ENCODE peak calls at places on chromosomes 3 and 15, in six cellular contexts. One of them, this sample, is unnamed.

GRCh38 chr3:139588450-139588849 is 48.9 kb upstream of the RBP1 start:
- DNase-seq in HCT116: peak
- DNase-seq in GM12878: no peak
- DNase-seq in K562: peak
- DNase-seq in SK-N-SH: peak
- DNase-seq in HepG2: peak
- DNase-seq in this sample: peak

GRCh38 chr3:72903004-72903403 is 15.2 kb downstream of the GXYLT2 start:
- DNase-seq in HCT116: no peak
- DNase-seq in GM12878: no peak
- DNase-seq in K562: no peak
- DNase-seq in SK-N-SH: no peak
- DNase-seq in HepG2: peak
- DNase-seq in this sample: peak

GRCh38 chr3:24605511-24605910 is 110.9 kb upstream of the THRB start:
- DNase-seq in HCT116: no peak
- DNase-seq in GM12878: no peak
- DNase-seq in K562: no peak
- DNase-seq in SK-N-SH: no peak
- DNase-seq in HepG2: no peak
- DNase-seq in this sample: no peak

GRCh38 chr3:11582123-11582968 is 61.4 kb downstream of the VGLL4 start:
- DNase-seq in HCT116: no peak
- DNase-seq in GM12878: no peak
- DNase-seq in K562: no peak
- DNase-seq in SK-N-SH: peak
- DNase-seq in HepG2: no peak
- DNase-seq in this sample: peak

GRCh38 chr3:72260590-72260914 is 475.6 kb upstream of the PROK2 start:
- DNase-seq in HCT116: no peak
- DNase-seq in GM12878: no peak
- DNase-seq in K562: no peak
- DNase-seq in SK-N-SH: no peak
- DNase-seq in HepG2: no peak
- DNase-seq in this sample: no peak

GRCh38 chr3:164465172-164465571 is 613.1 kb downstream of the SI start:
- DNase-seq in HCT116: no peak
- DNase-seq in GM12878: no peak
- DNase-seq in K562: no peak
- DNase-seq in SK-N-SH: no peak
- DNase-seq in HepG2: no peak
- DNase-seq in this sample: no peak

GRCh38 chr15:73683624-73684536 is at the start of gene CD276:
- DNase-seq in HCT116: peak
- DNase-seq in GM12878: no peak
- DNase-seq in K562: peak
- DNase-seq in SK-N-SH: peak
- DNase-seq in HepG2: peak
- DNase-seq in this sample: peak

GRCh38 chr15:59997070-59997701 is 6.9 kb upstream of the FOXB1 start:
- DNase-seq in HCT116: no peak
- DNase-seq in GM12878: no peak
- DNase-seq in K562: peak
- DNase-seq in SK-N-SH: peak
- DNase-seq in HepG2: no peak
- DNase-seq in this sample: no peak

GRCh38 chr15:42725331-42725903 is 11.5 kb downstream of the CDAN1 start:
- DNase-seq in HCT116: no peak
- DNase-seq in GM12878: no peak
- DNase-seq in K562: no peak
- DNase-seq in SK-N-SH: no peak
- DNase-seq in HepG2: no peak
- DNase-seq in this sample: no peak

GRCh38 chr15:42724276-42724675 is 12.7 kb downstream of the CDAN1 start:
- DNase-seq in HCT116: no peak
- DNase-seq in GM12878: no peak
- DNase-seq in K562: no peak
- DNase-seq in SK-N-SH: peak
- DNase-seq in HepG2: no peak
- DNase-seq in this sample: no peak

GRCh38 chr15:42720071-42720470 is 16.9 kb downstream of the CDAN1 start:
- DNase-seq in HCT116: no peak
- DNase-seq in GM12878: no peak
- DNase-seq in K562: no peak
- DNase-seq in SK-N-SH: no peak
- DNase-seq in HepG2: no peak
- DNase-seq in this sample: no peak

GRCh38 chr15:42721016-42721415 is 15.9 kb downstream of the CDAN1 start:
- DNase-seq in HCT116: no peak
- DNase-seq in GM12878: no peak
- DNase-seq in K562: no peak
- DNase-seq in SK-N-SH: peak
- DNase-seq in HepG2: no peak
- DNase-seq in this sample: no peak

DNA sequence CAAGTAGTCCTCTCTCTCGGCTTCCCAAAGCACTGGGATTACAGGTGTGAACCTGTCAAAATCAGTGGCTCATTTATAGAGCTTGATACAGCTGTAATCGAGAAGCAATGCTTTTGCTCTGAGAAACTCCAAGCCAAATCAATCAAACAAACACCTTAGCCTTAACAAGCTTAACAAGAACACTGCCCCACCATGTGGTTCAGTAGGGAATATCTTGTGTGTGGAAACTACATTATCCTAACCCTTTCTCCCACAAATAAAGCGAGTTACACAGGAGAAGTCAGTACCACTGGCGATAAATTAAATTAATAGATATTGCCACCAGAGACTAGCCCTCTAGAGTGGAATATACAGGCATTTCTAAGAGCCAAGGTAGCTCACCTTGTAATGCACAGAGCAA is 13.9 kb downstream of the CDAN1 start:
- DNase-seq in HCT116: no peak
- DNase-seq in GM12878: no peak
- DNase-seq in K562: no peak
- DNase-seq in SK-N-SH: peak
- DNase-seq in HepG2: peak
- DNase-seq in this sample: no peak
- TF ChIP-seq JUND in HCT116: no peak
- TF ChIP-seq JUND in GM12878: no peak
- TF ChIP-seq JUND in K562: no peak
- TF ChIP-seq JUND in SK-N-SH: no peak
- TF ChIP-seq JUND in HepG2: no peak
- TF ChIP-seq JUND in this sample: no peak

DNA sequence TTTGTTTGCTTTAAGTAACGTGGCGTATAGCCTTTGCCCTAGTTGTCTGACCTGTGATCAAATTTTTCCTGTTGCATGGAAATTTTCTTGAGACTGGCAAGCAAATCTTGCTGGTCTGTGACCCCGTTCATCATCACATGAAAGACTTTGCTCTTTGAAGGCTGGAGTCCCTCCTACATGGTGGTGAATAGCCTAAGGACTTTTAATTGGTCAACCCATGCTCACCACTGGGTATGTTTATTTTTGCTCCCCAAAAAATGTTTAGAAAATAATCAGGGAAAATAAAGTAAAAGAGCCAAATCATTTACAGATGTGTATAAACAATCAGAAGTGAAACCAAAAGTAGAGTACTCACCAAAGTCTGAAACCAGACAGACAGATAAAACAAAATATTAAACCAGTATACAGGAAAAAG is 1075.3 kb upstream of the ALCAM start:
- DNase-seq in HCT116: no peak
- DNase-seq in GM12878: no peak
- DNase-seq in K562: no peak
- DNase-seq in SK-N-SH: no peak
- DNase-seq in HepG2: no peak
- DNase-seq in this sample: no peak
- TF ChIP-seq JUND in HCT116: no peak
- TF ChIP-seq JUND in GM12878: no peak
- TF ChIP-seq JUND in K562: no peak
- TF ChIP-seq JUND in SK-N-SH: no peak
- TF ChIP-seq JUND in HepG2: no peak
- TF ChIP-seq JUND in this sample: no peak

GRCh38 chr15:78695849-78696248 is 54.8 kb upstream of the CHRNB4 start:
- DNase-seq in HCT116: no peak
- DNase-seq in GM12878: no peak
- DNase-seq in K562: peak
- DNase-seq in SK-N-SH: no peak
- DNase-seq in HepG2: no peak
- DNase-seq in this sample: no peak
- TF ChIP-seq JUND in HCT116: no peak
- TF ChIP-seq JUND in GM12878: no peak
- TF ChIP-seq JUND in K562: no peak
- TF ChIP-seq JUND in SK-N-SH: no peak
- TF ChIP-seq JUND in HepG2: no peak
- TF ChIP-seq JUND in this sample: no peak

DNA sequence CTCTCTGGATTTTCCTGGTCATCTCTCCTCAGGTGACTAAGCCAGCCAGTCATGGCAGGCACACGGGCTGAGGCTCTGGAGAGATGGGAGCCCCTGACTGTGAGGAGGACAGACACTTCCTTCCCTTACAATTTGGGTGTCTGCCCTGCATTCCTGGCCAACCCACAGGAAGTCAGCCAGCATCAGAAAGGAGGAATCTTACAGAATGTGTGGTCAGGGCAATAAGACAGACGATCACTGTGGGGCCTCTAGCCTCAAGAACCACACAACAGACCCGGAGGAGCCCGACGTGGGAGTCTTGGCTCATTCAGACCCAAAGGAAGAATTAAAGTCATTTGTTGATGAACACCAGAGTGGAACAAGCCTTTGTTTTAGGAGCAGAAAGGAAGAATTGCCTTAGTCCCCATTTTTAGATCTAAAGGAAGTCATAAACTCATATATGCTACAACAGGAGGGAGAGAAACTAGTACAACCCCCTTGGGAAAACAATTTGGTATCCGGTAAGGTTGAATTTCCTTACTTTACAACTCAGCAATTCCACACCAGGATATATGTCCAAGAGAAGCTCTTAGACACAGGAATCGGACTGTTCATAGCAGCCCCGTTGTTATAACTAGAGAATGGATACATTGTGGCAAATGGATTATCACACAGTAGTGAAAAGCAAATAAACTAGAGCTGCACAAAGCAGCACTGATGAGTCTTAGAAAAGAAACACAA is 62.2 kb downstream of the ABTB1 start:
- DNase-seq in HCT116: no peak
- DNase-seq in GM12878: no peak
- DNase-seq in K562: no peak
- DNase-seq in SK-N-SH: no peak
- DNase-seq in HepG2: no peak
- DNase-seq in this sample: no peak
- TF ChIP-seq JUND in HCT116: no peak
- TF ChIP-seq JUND in GM12878: no peak
- TF ChIP-seq JUND in K562: no peak
- TF ChIP-seq JUND in SK-N-SH: peak
- TF ChIP-seq JUND in HepG2: no peak
- TF ChIP-seq JUND in this sample: no peak

GRCh38 chr3:179148446-179149238 is 485 bp downstream of the PIK3CA start:
- DNase-seq in HCT116: no peak
- DNase-seq in GM12878: no peak
- DNase-seq in K562: peak
- DNase-seq in SK-N-SH: peak
- DNase-seq in HepG2: peak
- DNase-seq in this sample: peak

GRCh38 chr3:179149951-179150350 is 1.8 kb downstream of the PIK3CA start:
- DNase-seq in HCT116: no peak
- DNase-seq in GM12878: no peak
- DNase-seq in K562: no peak
- DNase-seq in SK-N-SH: no peak
- DNase-seq in HepG2: no peak
- DNase-seq in this sample: no peak

GRCh38 chr3:179147571-179148445 is at the start of gene PIK3CA:
- DNase-seq in HCT116: peak
- DNase-seq in GM12878: peak
- DNase-seq in K562: peak
- DNase-seq in SK-N-SH: peak
- DNase-seq in HepG2: peak
- DNase-seq in this sample: peak

GRCh38 chr3:179149239-179149887 is 1.2 kb downstream of the PIK3CA start:
- DNase-seq in HCT116: no peak
- DNase-seq in GM12878: peak
- DNase-seq in K562: no peak
- DNase-seq in SK-N-SH: no peak
- DNase-seq in HepG2: peak
- DNase-seq in this sample: peak

DNA sequence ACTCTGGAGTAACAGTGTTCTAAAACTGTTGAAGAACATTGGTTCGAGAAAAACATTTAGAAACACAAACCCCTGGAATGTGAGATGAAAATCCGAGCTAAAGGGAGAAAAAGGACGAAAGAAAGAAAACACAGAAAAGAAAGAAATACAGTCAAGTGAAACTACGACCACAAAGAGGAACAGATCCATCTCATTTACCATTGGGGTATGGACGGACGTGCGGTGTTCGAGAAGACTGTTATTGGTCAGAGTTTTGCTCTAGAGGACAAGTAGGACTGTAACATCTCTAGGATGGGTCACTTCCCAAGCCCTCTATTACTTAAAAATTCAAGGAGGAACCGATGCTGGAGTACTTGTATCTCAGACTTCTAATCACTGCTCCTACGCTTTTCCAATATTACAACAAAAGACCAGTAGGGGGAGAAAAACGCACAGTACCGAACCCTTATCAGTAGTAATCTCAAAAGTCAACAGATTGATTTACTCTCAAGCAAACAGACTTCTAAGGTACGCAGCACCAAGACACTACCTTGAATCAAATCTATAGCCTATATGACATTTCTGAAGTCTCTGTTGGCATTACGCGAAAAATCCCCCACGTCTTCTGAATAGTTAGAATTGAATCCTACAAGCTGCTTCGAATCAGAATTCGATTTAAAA is 1.1 kb upstream of the PIK3CA start:
- DNase-seq in HCT116: peak
- DNase-seq in GM12878: peak
- DNase-seq in K562: peak
- DNase-seq in SK-N-SH: peak
- DNase-seq in HepG2: peak
- DNase-seq in this sample: peak
- TF ChIP-seq JUND in HCT116: no peak
- TF ChIP-seq JUND in GM12878: no peak
- TF ChIP-seq JUND in K562: no peak
- TF ChIP-seq JUND in SK-N-SH: no peak
- TF ChIP-seq JUND in HepG2: no peak
- TF ChIP-seq JUND in this sample: no peak

This sample was measured in T47D.